ENCODE peak calls at places on chromosomes 12 and 14, in eight cellular contexts. D, F, Y, L, E, W, Q and S are unnamed samples.
A peak's percentile ranks its signal among the peaks of the same experiment; 100 is the strongest.

GRCh38 chr14:58992935-58993334 is 195.5 kb upstream of the DAAM1 start:
- DNase-seq in F (no peak), W (no peak), Y (no peak), D (no peak), E (no peak), L (no peak), Q (no peak), S (no peak)

GRCh38 chr12:48187916-48188695 is 4.7 kb downstream of the CCDC184 start:
- DNase-seq in L (no peak), Y (no peak), W (no peak), E (no peak), Q (no peak), F (no peak), D (peak; percentile 37), S (no peak)

GRCh38 chr12:106682594-106683234 is 91.8 kb upstream of the RIC8B start:
- DNase-seq in Q (no peak), D (peak; percentile 68), L (peak; percentile 1), Y (no peak), E (no peak), F (no peak), W (no peak), S (no peak)

GRCh38 chr12:106018286-106018685 is 120.5 kb downstream of the NUAK1 start:
- DNase-seq in F (no peak), D (no peak), Q (no peak), L (no peak), W (no peak), E (no peak), Y (no peak), S (no peak)

GRCh38 chr14:76376001-76376404 is at the start of gene ESRRB:
- DNase-seq in L (no peak), E (no peak), Q (no peak), W (no peak), D (no peak), Y (no peak), F (no peak), S (no peak)

GRCh38 chr12:128140551-128140950 is 126.4 kb upstream of the TMEM132C start:
- DNase-seq in E (no peak), Y (no peak), Q (no peak), F (no peak), L (no peak), D (no peak), W (no peak), S (no peak)

GRCh38 chr12:129193263-129193871 is 340.1 kb downstream of the GLT1D1 start:
- DNase-seq in F (no peak), L (no peak), D (peak; percentile 78), Q (no peak), Y (no peak), W (no peak), E (no peak), S (no peak)

GRCh38 chr14:31197671-31198070 is 9.9 kb downstream of the HECTD1 start:
- DNase-seq in E (no peak), Q (no peak), Y (no peak), L (no peak), F (no peak), W (no peak), D (no peak), S (no peak)

GRCh38 chr12:32864731-32865130 is 31.8 kb downstream of the PKP2 start:
- DNase-seq in W (no peak), F (no peak), Q (no peak), D (no peak), E (no peak), L (no peak), Y (no peak), S (no peak)

GRCh38 chr12:64780531-64781373 is 21.5 kb upstream of the GNS start:
- DNase-seq in D (no peak), W (no peak), Q (no peak), Y (no peak), E (peak; percentile 62), L (no peak), F (peak; percentile 64), S (no peak)

GRCh38 chr12:122366685-122367475 is 55.6 kb downstream of the CLIP1 start:
- DNase-seq in Q (no peak), D (no peak), F (peak; percentile 91), Y (peak; percentile 64), E (no peak), L (no peak), W (no peak), S (no peak)

GRCh38 chr14:23632461-23633159 is 3.6 kb upstream of the DHRS2 start:
- DNase-seq in E (no peak), W (no peak), Q (no peak), Y (no peak), F (no peak), D (no peak), L (no peak), S (no peak)

GRCh38 chr12:68224613-68225285 is 861 bp downstream of the IL26 start:
- DNase-seq in W (no peak), D (no peak), L (no peak), Y (no peak), E (no peak), Q (no peak), F (no peak), S (no peak)

GRCh38 chr14:32203928-32204357 is 874 bp upstream of the RNU6-8 start:
- DNase-seq in Y (no peak), E (peak; percentile 47), F (peak; percentile 64), L (peak; percentile 3), D (peak; percentile 55), Q (no peak), W (no peak), S (no peak)

GRCh38 chr14:106530423-106531107 is 1004.2 kb downstream of the TMEM121 start:
- DNase-seq in W (no peak), Y (no peak), F (no peak), E (no peak), L (peak; percentile 41), Q (peak; percentile 51), D (peak; percentile 87), S (no peak)

GRCh38 chr12:125070661-125071390 is 5.6 kb downstream of the AACS start:
- DNase-seq in F (peak; percentile 11), Q (no peak), L (no peak), Y (no peak), D (peak; percentile 66), E (no peak), W (no peak), S (no peak)

GRCh38 chr14:75401356-75401755 is 26.5 kb upstream of the JDP2 start:
- DNase-seq in W (no peak), D (no peak), F (peak; percentile 80), Y (no peak), L (no peak), E (peak; percentile 67), Q (no peak), S (no peak)

GRCh38 chr14:100325231-100325632 is 2.1 kb downstream of the SLC25A47 start:
- DNase-seq in L (no peak), Y (no peak), Q (no peak), W (no peak), D (no peak), F (no peak), E (peak; percentile 62), S (no peak)

GRCh38 chr12:49549735-49550710 is 11.2 kb downstream of the KCNH3 start:
- DNase-seq in Q (no peak), F (no peak), L (no peak), E (peak; percentile 30), D (no peak), W (no peak), Y (no peak), S (no peak)

GRCh38 chr14:35341454-35342159 is 49.4 kb downstream of the PSMA6 start:
- DNase-seq in F (peak; percentile 99), W (peak; percentile 10), L (no peak), Q (no peak), E (peak; percentile 96), Y (no peak), D (peak; percentile 57), S (no peak)
- H3K27ac ChIP-seq in F (peak overlapping the region; percentile 91), W (no peak overlapping the region), L (no peak overlapping the region), Q (no peak overlapping the region), E (peak overlapping the region; percentile 87), Y (peak overlapping the region; percentile 40), D (no peak overlapping the region), S (no peak overlapping the region)

GRCh38 chr12:54368709-54369596 is 4.7 kb upstream of the GPR84 start:
- DNase-seq in D (peak; percentile 95), Y (no peak), F (peak; percentile 95), Q (no peak), W (peak; percentile 73), L (peak; percentile 76), E (peak; percentile 94), S (peak; percentile 94)

GRCh38 chr12:54371328-54372112 is 7.2 kb upstream of the GPR84 start:
- DNase-seq in F (peak; percentile 91), D (no peak), Q (no peak), E (peak; percentile 78), Y (no peak), W (no peak), L (no peak), S (no peak)

GRCh38 chr12:54370218-54370730 is 6.0 kb upstream of the GPR84 start:
- DNase-seq in Y (no peak), L (no peak), E (peak; percentile 90), D (peak; percentile 69), F (peak; percentile 92), W (no peak), Q (no peak), S (no peak)

GRCh38 chr12:54368016-54368708 is 3.9 kb upstream of the GPR84 start:
- DNase-seq in F (no peak), L (no peak), E (no peak), D (no peak), W (no peak), Y (no peak), Q (no peak), S (no peak)

GRCh38 chr12:54369597-54370217 is 5.4 kb upstream of the GPR84 start:
- DNase-seq in Y (no peak), F (no peak), Q (no peak), W (no peak), E (peak; percentile 71), L (no peak), D (no peak), S (no peak)
- H3K4me3 ChIP-seq in Y (no peak overlapping the region), F (peak overlapping the region; percentile 42), Q (no peak overlapping the region), W (no peak overlapping the region), E (peak overlapping the region; percentile 42), L (no peak overlapping the region), D (peak overlapping the region; percentile 13), S (no peak overlapping the region)

DNA sequence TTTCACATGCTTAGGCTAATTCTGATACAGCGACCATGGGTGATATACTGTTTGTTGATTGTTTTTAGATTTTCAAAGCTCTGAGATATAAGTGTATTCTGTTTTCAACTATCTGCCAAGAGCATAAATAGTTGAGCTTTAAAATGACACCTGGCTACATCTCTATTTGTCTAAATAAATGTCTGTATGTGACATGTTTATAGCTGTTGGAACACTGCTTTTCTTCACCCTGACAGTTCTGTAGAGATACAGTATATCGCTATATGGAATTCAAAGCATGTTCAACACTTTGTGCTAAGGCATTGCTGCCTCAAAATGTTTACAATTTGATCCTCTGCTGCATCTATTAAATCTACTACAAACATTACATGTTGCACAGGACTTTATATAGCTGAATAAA is 27.4 kb upstream of the MGAT4C start:
- DNase-seq in D (no peak), W (no peak), Y (no peak), L (no peak), E (no peak), Q (no peak), F (no peak), S (no peak)
- H3K27ac ChIP-seq in D (no peak overlapping the region), W (no peak overlapping the region), Y (no peak overlapping the region), L (no peak overlapping the region), E (no peak overlapping the region), Q (no peak overlapping the region), F (no peak overlapping the region), S (no peak overlapping the region)

DNA sequence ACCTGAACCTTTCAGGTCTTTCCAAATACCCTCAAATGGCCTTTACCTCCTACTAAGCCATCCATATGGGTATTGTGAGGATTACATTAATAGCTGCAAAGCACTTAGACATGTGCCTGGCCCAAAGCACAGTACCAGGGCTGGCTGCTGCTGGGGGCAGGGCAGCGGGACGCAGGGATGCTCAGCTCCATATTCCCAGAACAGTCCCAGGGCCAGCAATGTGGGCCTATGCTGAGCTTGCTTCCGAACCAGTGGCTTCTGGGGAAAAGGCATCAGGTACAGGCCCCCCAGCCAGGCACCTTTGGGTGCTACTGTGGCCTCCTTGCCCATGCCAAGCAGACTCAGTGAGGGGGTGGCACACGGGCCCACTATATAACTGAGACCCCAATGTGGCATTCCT is 10.4 kb downstream of the ACTN1 start:
- DNase-seq in L (no peak), F (peak; percentile 54), E (no peak), Y (no peak), D (no peak), Q (no peak), W (no peak), S (no peak)
- H3K4me3 ChIP-seq in L (peak overlapping the region; percentile 48), F (no peak overlapping the region), E (no peak overlapping the region), Y (no peak overlapping the region), D (no peak overlapping the region), Q (no peak overlapping the region), W (no peak overlapping the region), S (peak overlapping the region; percentile 9)